ENCODE peak calls at places on chromosomes 11 and 22, in five cellular contexts. J is amniotic stem cell; C is activated naive CD4-positive, alpha-beta T cell; M is NCI-H748 treated with DMSO at 0.1 percent for 48 hours; T is retina. A is an unnamed sample.

GRCh38 chr11:82631722-82632630 is 101.7 kb downstream of the FAM181B start:
- DNase-seq in J (no peak), C (no peak), M (no peak), T (no peak), A (no peak)

GRCh38 chr11:25566298-25567200 is 765.4 kb upstream of the ANO3 start:
- DNase-seq in J (no peak), C (no peak), M (no peak), T (no peak), A (no peak)

GRCh38 chr11:74306440-74307175 is 4.8 kb downstream of the P4HA3 start:
- DNase-seq in J (no peak), C (no peak), M (no peak), T (no peak), A (no peak)

GRCh38 chr22:39130892-39131855 is 21.3 kb downstream of the CBX7 start:
- DNase-seq in J (no peak), C (no peak), M (no peak), T (peak; percentile 73), A (peak; percentile 47)

GRCh38 chr22:27719535-27720227 is 81.9 kb downstream of the MN1 start:
- DNase-seq in J (no peak), C (no peak), M (no peak), T (no peak), A (no peak)

GRCh38 chr22:36384766-36385400 is 2.9 kb downstream of the MYH9 start:
- DNase-seq in J (no peak), C (no peak), M (no peak), T (peak; percentile 65), A (no peak)

GRCh38 chr22:20777420-20778177 is 3.7 kb downstream of the SERPIND1 start:
- DNase-seq in J (peak; percentile 2), C (no peak), M (no peak), T (no peak), A (no peak)

GRCh38 chr11:64094463-64095223 is 58.9 kb downstream of the FLRT1 start:
- DNase-seq in J (no peak), C (no peak), M (no peak), T (no peak), A (no peak)

GRCh38 chr11:124724854-124725718 is 14.7 kb upstream of the NRGN start:
- DNase-seq in J (no peak), C (no peak), M (no peak), T (peak; percentile 41), A (no peak)